ENCODE peak calls at places on chromosomes 13 and 19, in five cellular contexts. L is CD8-positive, alpha-beta T cell; Z is bronchial epithelial cell; C is GM20000; G is choroid plexus epithelial cell. D is an unnamed sample.

GRCh38 chr13:114090476-114090875 is 41.9 kb downstream of the RASA3 start:
- DNase-seq in G (no peak), C (no peak), Z (no peak), L (no peak), D (no peak)

GRCh38 chr13:73737214-73737613 is 397.0 kb downstream of the KLF12 start:
- DNase-seq in Z (no peak), L (no peak), G (no peak), C (no peak), D (no peak)

GRCh38 chr13:97223711-97224461 is 1.8 kb downstream of the MBNL2 start:
- DNase-seq in L (no peak), C (no peak), Z (peak), G (peak), D (no peak)

GRCh38 chr13:45828253-45828968 is 23.1 kb downstream of the SIAH3 start:
- DNase-seq in Z (no peak), C (no peak), L (no peak), G (no peak), D (no peak)

GRCh38 chr19:41014643-41015042 is 23.6 kb downstream of the CYP2B6 start:
- DNase-seq in G (no peak), L (no peak), C (no peak), Z (no peak), D (no peak)

GRCh38 chr19:15235796-15236195 is 3.5 kb upstream of the EPHX3 start:
- DNase-seq in C (no peak), L (no peak), Z (no peak), G (no peak), D (no peak)

GRCh38 chr19:23475477-23475876 is 80.2 kb upstream of the ZNF91 start:
- DNase-seq in C (no peak), G (no peak), L (no peak), Z (no peak), D (no peak)

GRCh38 chr13:107590556-107590955 is 624.8 kb downstream of the LIG4 start:
- DNase-seq in C (no peak), G (peak), L (no peak), Z (no peak), D (no peak)

GRCh38 chr13:48591889-48592725 is 59.2 kb upstream of the RCBTB2 start:
- DNase-seq in G (no peak), L (no peak), Z (no peak), C (no peak), D (no peak)

GRCh38 chr13:92317066-92317465 is 909.5 kb upstream of the GPC6 start:
- DNase-seq in G (peak), L (no peak), Z (no peak), C (no peak), D (no peak)

GRCh38 chr13:73833331-73834070 is 300.7 kb downstream of the KLF12 start:
- DNase-seq in Z (peak), C (no peak), G (peak), L (no peak), D (no peak)

GRCh38 chr19:39408392-39409206 is 2.0 kb downstream of the ZFP36 start:
- DNase-seq in C (no peak), L (peak), G (peak), Z (peak), D (peak)

GRCh38 chr13:112131740-112132113 is 64.8 kb downstream of the SOX1 start:
- DNase-seq in Z (no peak), C (no peak), L (no peak), G (no peak), D (no peak)

GRCh38 chr19:29239220-29239776 is 26.3 kb upstream of the UQCRFS1 start:
- DNase-seq in Z (no peak), C (no peak), G (no peak), L (no peak), D (no peak)

GRCh38 chr19:47226426-47227346 is 4.3 kb downstream of the BBC3 start:
- DNase-seq in C (peak), Z (no peak), G (peak), L (peak), D (peak)

GRCh38 chr19:16899566-16900075 is 10.8 kb downstream of the F2RL3 start:
- DNase-seq in C (peak), G (peak), Z (peak), L (no peak), D (no peak)

GRCh38 chr19:42303101-42303464 is 659 bp upstream of the PAFAH1B3 start:
- DNase-seq in L (no peak), C (no peak), G (no peak), Z (no peak), D (no peak)

GRCh38 chr19:2268861-2269243 is 12.6 kb upstream of the JSRP1 start:
- DNase-seq in G (no peak), L (no peak), Z (no peak), C (no peak), D (no peak)

GRCh38 chr19:2268480-2268830 is 12.2 kb upstream of the JSRP1 start:
- DNase-seq in G (no peak), C (no peak), Z (no peak), L (no peak), D (no peak)

GRCh38 chr19:2270157-2270571 is 11.8 kb downstream of the PEAK3 start:
- DNase-seq in C (no peak), L (no peak), G (no peak), Z (no peak), D (peak)

GRCh38 chr19:2270572-2271515 is 11.1 kb downstream of the PEAK3 start:
- DNase-seq in L (peak), C (peak), Z (peak), G (peak), D (peak)

GRCh38 chr19:2269244-2270156 is 12.5 kb downstream of the PEAK3 start:
- DNase-seq in G (peak), C (peak), L (peak), Z (peak), D (peak)
- TF ChIP-seq CTCF in G (no peak), C (no peak), L (no peak), Z (no peak), D (no peak)

DNA sequence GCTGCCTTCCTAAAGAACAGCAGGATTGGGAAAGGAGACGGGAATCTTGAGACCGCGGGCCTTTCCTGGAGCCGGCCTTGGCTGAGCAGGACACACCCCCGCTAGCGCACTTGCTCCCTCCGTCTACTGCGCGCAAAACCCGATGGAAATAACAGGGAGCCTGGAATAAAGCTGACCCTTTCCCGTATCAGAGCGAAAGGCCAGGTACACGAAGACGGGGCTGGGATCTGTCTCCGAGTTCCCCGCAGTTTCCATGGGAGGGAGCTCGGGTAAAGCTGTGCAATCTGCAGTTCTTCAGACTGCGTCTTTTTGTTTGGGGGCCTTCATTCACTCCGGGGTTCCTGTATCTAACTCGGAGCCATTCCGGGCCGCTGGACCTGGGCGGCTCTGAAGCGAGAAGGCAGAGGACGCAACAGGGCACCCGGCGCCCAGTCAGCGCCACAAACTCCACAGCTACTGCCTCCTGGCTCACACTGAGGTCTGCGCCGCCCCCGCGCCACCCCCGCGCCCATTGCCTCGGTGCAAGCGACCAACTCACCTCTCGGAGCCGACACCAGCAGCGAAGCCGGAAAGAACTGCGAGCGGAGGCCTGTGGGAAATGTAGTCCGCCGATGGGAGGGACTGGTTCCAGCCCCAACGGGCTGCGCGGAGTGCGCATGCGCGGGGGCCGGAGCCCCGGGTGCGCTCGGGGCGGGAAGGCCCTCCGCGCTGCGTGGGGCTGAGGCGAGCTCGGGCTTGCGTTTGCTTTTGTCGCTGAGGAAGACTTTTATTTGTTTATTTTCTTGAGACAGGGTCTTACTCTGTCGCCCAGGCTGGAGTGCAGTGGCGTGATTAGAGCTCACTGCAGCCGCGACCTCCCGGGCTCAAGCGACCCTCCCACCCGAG is at the start of gene ZFP14:
- DNase-seq in C (peak), G (peak), Z (peak), L (peak), D (peak)
- TF ChIP-seq CTCF in C (peak), G (peak), Z (peak), L (peak), D (no peak)

GRCh38 chr19:13154911-13155471 is 4.8 kb downstream of the IER2 start:
- DNase-seq in L (peak), C (peak), Z (peak), G (peak), D (peak)
- TF ChIP-seq CTCF in L (peak), C (peak), Z (peak), G (peak), D (peak)

GRCh38 chr13:98598043-98598442 is 21.1 kb upstream of the STK24 start:
- DNase-seq in G (peak), L (no peak), C (no peak), Z (no peak), D (no peak)
- TF ChIP-seq CTCF in G (peak), L (no peak), C (no peak), Z (no peak), D (no peak)

D was measured in natural killer cell.